ENCODE peak calls at places on chromosomes 11 and 22, in five cellular contexts. B is AG10803, X is heart right ventricle, H is HFF-Myc, C is fibroblast of mammary gland. S is an unnamed sample.

GRCh38 chr11:60377737-60378136 is 595 bp upstream of the MS4A7 start:
- DNase-seq in X (peak; percentile 50), H (no peak), B (no peak), C (no peak), S (no peak)

GRCh38 chr11:19795082-19795481 is 82.4 kb downstream of the NAV2 start:
- DNase-seq in X (no peak), C (no peak), B (no peak), H (no peak), S (no peak)

GRCh38 chr11:125123947-125124633 is 12.7 kb upstream of the TMEM218 start:
- DNase-seq in B (peak; percentile 44), X (peak; percentile 49), H (peak; percentile 27), C (peak; percentile 79), S (peak; percentile 63)

GRCh38 chr11:2562181-2562581 is 117.4 kb downstream of the KCNQ1 start:
- DNase-seq in C (no peak), H (no peak), X (no peak), B (no peak), S (no peak)

GRCh38 chr11:64305691-64306562 is 603 bp downstream of the ESRRA start:
- DNase-seq in C (no peak), H (no peak), X (peak; percentile 75), B (peak; percentile 21), S (peak; percentile 45)

GRCh38 chr11:79794484-79795393 is 353.9 kb upstream of the TENM4 start:
- DNase-seq in H (no peak), X (no peak), C (no peak), B (no peak), S (no peak)

GRCh38 chr11:65251476-65251875 is 10.3 kb upstream of the POLA2 start:
- DNase-seq in C (peak; percentile 30), X (no peak), H (no peak), B (peak; percentile 43), S (peak; percentile 11)

GRCh38 chr22:43210631-43211515 is 23.9 kb upstream of the TTLL12 start:
- DNase-seq in C (no peak), H (no peak), X (no peak), B (no peak), S (no peak)

GRCh38 chr11:22787565-22788162 is 41.9 kb downstream of the SVIP start:
- DNase-seq in B (peak; percentile 46), H (peak; percentile 11), C (peak; percentile 36), X (no peak), S (peak; percentile 67)

GRCh38 chr11:45518096-45518852 is 147.1 kb downstream of the CHST1 start:
- DNase-seq in C (no peak), X (no peak), H (no peak), B (no peak), S (no peak)

GRCh38 chr22:50520826-50521453 is 4.5 kb downstream of the SCO2 start:
- DNase-seq in C (no peak), H (no peak), X (no peak), B (no peak), S (no peak)

GRCh38 chr22:30906946-30907345 is 61.6 kb downstream of the MORC2 start:
- DNase-seq in B (no peak), H (no peak), C (no peak), X (no peak), S (no peak)

GRCh38 chr11:92199991-92200390 is 24.6 kb upstream of the FAT3 start:
- DNase-seq in H (no peak), B (no peak), C (no peak), X (no peak), S (no peak)

GRCh38 chr11:109644158-109644557 is 222.2 kb downstream of the C11orf87 start:
- DNase-seq in C (peak; percentile 26), B (peak; percentile 9), H (peak; percentile 5), X (peak; percentile 67), S (no peak)

GRCh38 chr11:75615709-75616108 is 53.1 kb downstream of the MAP6 start:
- DNase-seq in B (no peak), C (no peak), H (no peak), X (no peak), S (no peak)

GRCh38 chr22:23521442-23522113 is 58.5 kb downstream of the IGLL1 start:
- DNase-seq in B (peak; percentile 74), H (peak; percentile 62), C (peak; percentile 62), X (peak; percentile 90), S (peak; percentile 98)

GRCh38 chr22:27631641-27632040 is 169.9 kb downstream of the MN1 start:
- DNase-seq in X (no peak), C (no peak), H (no peak), B (no peak), S (no peak)

GRCh38 chr11:1922411-1923113 is 3.1 kb downstream of the TNNT3 start:
- DNase-seq in X (peak; percentile 54), C (no peak), H (no peak), B (no peak), S (no peak)

GRCh38 chr22:19352766-19353165 is 61.2 kb upstream of the CLTCL1 start:
- DNase-seq in X (no peak), C (no peak), B (no peak), H (no peak), S (no peak)

GRCh38 chr11:44840526-44840925 is 110.2 kb downstream of the TP53I11 start:
- DNase-seq in H (no peak), B (no peak), C (no peak), X (no peak), S (no peak)

GRCh38 chr11:57645716-57646085 is 4.0 kb downstream of the YPEL4 start:
- DNase-seq in X (no peak), H (no peak), C (no peak), B (no peak), S (no peak)

GRCh38 chr22:43753718-43754117 is 58.4 kb downstream of the EFCAB6 start:
- DNase-seq in H (no peak), X (no peak), B (peak; percentile 30), C (no peak), S (no peak)

GRCh38 chr11:83979593-83979992 is 693.4 kb upstream of the CCDC90B start:
- DNase-seq in B (no peak), X (no peak), H (no peak), C (no peak), S (no peak)

GRCh38 chr22:32411388-32411787 is 659 bp downstream of the RTCB start:
- DNase-seq in H (no peak), C (peak; percentile 23), X (no peak), B (peak; percentile 7), S (peak; percentile 54)

GRCh38 chr22:45227645-45228400 is 12.9 kb downstream of the KIAA0930 start:
- DNase-seq in C (no peak), H (no peak), B (no peak), X (no peak), S (no peak)

GRCh38 chr11:126628790-126629621 is 273.5 kb downstream of the ST3GAL4 start:
- DNase-seq in X (no peak), H (peak; percentile 91), B (peak; percentile 99), C (peak; percentile 89), S (no peak)

GRCh38 chr11:3161720-3162409 is 3.2 kb downstream of the OSBPL5 start:
- DNase-seq in H (no peak), X (no peak), B (no peak), C (no peak), S (no peak)

GRCh38 chr11:72738199-72739141 is 13.7 kb downstream of the ARAP1 start:
- DNase-seq in C (peak; percentile 73), X (no peak), B (peak; percentile 52), H (no peak), S (peak; percentile 45)

GRCh38 chr22:44620129-44620840 is 81.7 kb upstream of the PRR5 start:
- DNase-seq in C (peak; percentile 55), X (peak; percentile 89), H (no peak), B (peak; percentile 62), S (peak; percentile 80)

GRCh38 chr11:10807629-10808552 is 835 bp downstream of the EIF4G2 start:
- DNase-seq in C (peak; percentile 38), B (peak; percentile 60), H (no peak), X (peak; percentile 86), S (peak; percentile 68)

GRCh38 chr11:130313383-130314183 is 1.1 kb downstream of the ZBTB44 start:
- DNase-seq in H (no peak), C (peak; percentile 5), X (no peak), B (peak; percentile 1), S (peak; percentile 9)
- H3K4me3 ChIP-seq in H (peak overlapping the region; percentile 80), C (peak overlapping the region; percentile 82), X (peak overlapping the region; percentile 96), B (peak overlapping the region; percentile 82), S (peak overlapping the region; percentile 85)

DNA sequence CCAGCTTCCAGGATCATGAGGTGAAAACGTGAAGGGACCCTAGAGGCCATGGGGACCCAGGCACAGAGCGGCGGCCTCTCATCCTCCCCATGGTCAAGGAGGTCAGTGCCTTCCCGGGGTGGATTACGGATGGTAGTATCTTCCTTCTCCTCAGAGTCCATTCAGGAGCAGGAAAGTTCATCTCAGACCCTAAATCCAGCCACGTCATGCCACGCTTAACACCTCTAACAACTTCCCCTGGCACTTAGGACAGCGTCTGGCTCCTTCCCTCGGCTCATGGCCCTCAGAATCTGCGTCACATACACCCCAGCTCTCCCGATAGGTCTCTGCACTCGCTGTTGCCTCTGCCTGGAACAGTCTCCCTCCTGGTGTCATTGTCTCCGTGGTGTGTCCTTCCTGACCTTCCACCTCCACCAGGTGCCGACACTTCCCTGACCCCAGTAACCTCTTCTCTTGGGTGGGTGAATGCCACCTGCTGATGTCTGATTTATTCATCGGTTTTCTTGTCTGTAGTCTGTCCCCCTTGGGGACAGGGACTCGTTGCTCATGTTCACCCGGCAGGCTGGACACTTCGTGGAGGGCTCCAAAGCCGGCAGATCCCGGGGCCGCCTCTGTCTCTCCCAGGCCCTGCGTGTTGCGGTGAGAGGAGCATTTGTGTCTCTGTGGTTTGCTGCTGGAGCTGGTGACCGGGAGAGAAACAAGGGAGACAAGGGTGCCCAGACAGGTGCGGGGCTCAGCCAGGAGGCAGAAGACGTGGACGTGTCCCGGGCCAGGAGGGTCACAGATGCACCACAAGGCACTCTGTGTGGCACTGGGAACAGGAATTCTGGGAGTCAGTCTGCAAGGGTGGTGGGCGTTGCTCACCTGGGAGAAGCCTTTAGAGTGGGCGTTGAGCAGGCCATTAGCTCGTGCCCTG is 1.4 kb downstream of the MYEOV start:
- DNase-seq in B (no peak), C (no peak), H (no peak), X (no peak), S (no peak)
- TF ChIP-seq CTCF in B (no peak), C (no peak), H (no peak), X (no peak), S (no peak)

GRCh38 chr11:282171-282570 is 4.0 kb downstream of the NLRP6 start:
- DNase-seq in H (no peak), B (no peak), C (no peak), X (no peak), S (no peak)

GRCh38 chr11:282630-283360 is 4.6 kb downstream of the NLRP6 start:
- DNase-seq in H (no peak), X (peak; percentile 0), C (no peak), B (no peak), S (no peak)

GRCh38 chr11:279966-280761 is 2.0 kb downstream of the NLRP6 start:
- DNase-seq in H (no peak), X (peak; percentile 5), C (peak; percentile 9), B (peak; percentile 27), S (peak; percentile 40)

GRCh38 chr11:280762-281485 is 2.7 kb downstream of the NLRP6 start:
- DNase-seq in C (no peak), B (no peak), X (peak; percentile 3), H (no peak), S (no peak)

GRCh38 chr11:281486-282161 is 3.4 kb downstream of the NLRP6 start:
- DNase-seq in X (peak; percentile 1), B (no peak), H (no peak), C (no peak), S (no peak)
- H3K4me3 ChIP-seq in X (no peak overlapping the region), B (no peak overlapping the region), H (no peak overlapping the region), C (no peak overlapping the region), S (no peak overlapping the region)

DNA sequence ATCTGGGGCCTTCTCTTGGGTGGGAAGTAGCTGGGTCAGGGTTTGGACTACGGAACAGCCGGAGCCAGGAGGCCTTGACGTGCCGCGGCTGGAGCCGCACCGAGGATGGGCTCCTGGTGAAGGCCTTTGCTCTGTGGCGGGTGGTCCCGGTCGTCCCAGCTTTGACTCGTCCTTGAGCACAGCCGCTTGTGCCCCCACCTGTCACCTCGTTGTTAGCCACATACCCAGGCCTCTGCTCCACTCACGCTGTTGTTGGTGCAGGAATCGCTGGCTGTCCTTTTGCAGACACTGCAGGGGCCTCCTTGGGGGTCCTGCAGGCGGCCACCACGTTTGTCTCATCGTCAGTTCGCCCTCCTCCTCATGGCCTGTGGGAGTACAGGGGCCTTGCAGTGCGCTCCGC is 17.1 kb downstream of the PHRF1 start:
- DNase-seq in X (no peak), H (no peak), C (no peak), B (no peak), S (no peak)
- TF ChIP-seq CTCF in X (no peak), H (no peak), C (no peak), B (no peak), S (no peak)